ENCODE peak calls at places on chromosomes 6 and 20, in six cellular contexts. Y is suprapubic skin, X is lower leg skin, Z is stomach, O is ovary, M is A549. L is an unnamed sample.
A peak's percentile ranks its signal among the peaks of the same experiment; 100 is the strongest.

GRCh38 chr20:18719426-18719825 is 94.2 kb upstream of the SCP2D1 start:
- DNase-seq in Y (no peak), X (no peak), Z (no peak), O (no peak), M (no peak), L (no peak)

GRCh38 chr20:60486345-60486744 is 528.1 kb downstream of the CDH26 start:
- DNase-seq in Y (no peak), X (no peak), Z (no peak), O (no peak), M (no peak), L (no peak)

GRCh38 chr6:74939309-74939708 is 266.5 kb downstream of the COL12A1 start:
- DNase-seq in Y (no peak), X (no peak), Z (no peak), O (no peak), M (no peak), L (no peak)

GRCh38 chr6:16130437-16130891 is 1.6 kb downstream of the MYLIP start:
- DNase-seq in Y (no peak), X (no peak), Z (no peak), O (no peak), M (no peak), L (no peak)

GRCh38 chr20:45967551-45968080 is 4.4 kb downstream of the ZNF335 start:
- DNase-seq in Y (peak; percentile 64), X (peak; percentile 83), Z (no peak), O (no peak), M (no peak), L (no peak)

GRCh38 chr6:52284131-52284459 is 447 bp downstream of the MCM3 start:
- DNase-seq in Y (no peak), X (no peak), Z (no peak), O (no peak), M (no peak), L (no peak)

GRCh38 chr20:44586986-44587980 is 4.9 kb downstream of the PKIG start:
- DNase-seq in Y (no peak), X (no peak), Z (no peak), O (no peak), M (no peak), L (no peak)

GRCh38 chr6:31533455-31533841 is 4.7 kb downstream of the MCCD1 start:
- DNase-seq in Y (no peak), X (peak; percentile 23), Z (no peak), O (no peak), M (no peak), L (no peak)

GRCh38 chr6:6766230-6766905 is 177.8 kb downstream of the LY86 start:
- DNase-seq in Y (no peak), X (no peak), Z (no peak), O (no peak), M (no peak), L (peak; percentile 50)

GRCh38 chr20:14775778-14776177 is 438.4 kb upstream of the FLRT3 start:
- DNase-seq in Y (no peak), X (no peak), Z (peak; percentile 58), O (no peak), M (no peak), L (peak; percentile 74)

GRCh38 chr6:11033825-11034224 is 10.3 kb downstream of the ELOVL2 start:
- DNase-seq in Y (no peak), X (no peak), Z (no peak), O (no peak), M (no peak), L (no peak)

GRCh38 chr6:158548418-158549161 is 11.3 kb upstream of the TMEM181 start:
- DNase-seq in Y (peak; percentile 69), X (peak; percentile 66), Z (no peak), O (no peak), M (no peak), L (no peak)

GRCh38 chr20:2210646-2211556 is 84.9 kb upstream of the TGM3 start:
- DNase-seq in Y (no peak), X (no peak), Z (no peak), O (no peak), M (no peak), L (no peak)

GRCh38 chr6:149231786-149232185 is 85.7 kb upstream of the TAB2 start:
- DNase-seq in Y (no peak), X (no peak), Z (no peak), O (peak; percentile 44), M (no peak), L (no peak)

GRCh38 chr6:110875548-110876169 is 1.1 kb downstream of the AMD1 start:
- DNase-seq in Y (peak; percentile 84), X (peak; percentile 93), Z (peak; percentile 53), O (peak; percentile 72), M (no peak), L (peak; percentile 73)

GRCh38 chr6:72580281-72580940 is 41.5 kb upstream of the KCNQ5 start:
- DNase-seq in Y (no peak), X (no peak), Z (no peak), O (no peak), M (peak; percentile 19), L (no peak)

GRCh38 chr6:148304976-148305375 is 37.7 kb upstream of the SASH1 start:
- DNase-seq in Y (no peak), X (no peak), Z (no peak), O (no peak), M (no peak), L (no peak)

GRCh38 chr20:3826420-3826819 is 6.1 kb downstream of the AP5S1 start:
- DNase-seq in Y (no peak), X (no peak), Z (no peak), O (no peak), M (no peak), L (no peak)

GRCh38 chr6:52420668-52421358 is 671 bp downstream of the EFHC1 start:
- DNase-seq in Y (no peak), X (no peak), Z (no peak), O (peak; percentile 41), M (no peak), L (no peak)

DNA sequence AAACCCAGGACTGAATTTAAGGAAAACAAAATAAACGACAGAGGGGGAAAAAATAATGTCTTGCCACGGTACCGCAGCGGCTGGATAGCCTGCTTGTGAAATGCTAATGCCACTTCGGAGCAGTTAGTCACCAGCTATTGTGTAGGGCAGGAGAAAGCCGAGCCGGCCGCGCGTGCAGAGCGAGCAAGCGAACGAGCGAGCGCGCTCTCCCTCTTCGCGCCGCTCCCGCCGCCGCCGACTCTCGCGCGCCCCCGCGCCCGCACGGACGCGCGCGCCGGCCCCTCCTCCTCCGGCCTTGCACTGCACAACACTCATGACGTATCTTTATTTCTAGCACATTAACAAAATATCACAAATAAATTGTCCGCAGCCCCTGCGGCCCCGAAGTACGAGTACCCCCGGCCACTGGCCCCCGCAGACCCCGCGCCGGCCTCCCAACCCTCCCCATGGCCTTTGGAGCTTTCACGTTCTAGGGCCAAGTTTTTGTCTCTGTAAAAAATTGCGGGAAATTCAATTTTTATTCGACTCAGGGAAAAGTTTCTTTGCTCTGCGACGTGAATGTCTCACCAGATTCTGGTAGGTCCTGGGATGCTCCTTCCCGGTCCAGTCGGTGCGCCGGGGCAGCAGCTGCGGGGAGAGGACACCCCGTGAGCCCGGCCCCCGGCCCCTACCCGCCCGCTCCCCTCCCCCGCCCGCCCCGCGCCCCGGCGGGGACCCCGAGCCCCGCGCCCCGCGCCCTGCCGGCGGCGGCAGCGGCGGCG is 993 bp downstream of the PHIP start:
- DNase-seq in Y (peak; percentile 94), X (peak; percentile 97), Z (peak; percentile 92), O (peak; percentile 92), M (peak; percentile 59), L (peak; percentile 93)
- TF ChIP-seq POLR2A in Y (peak; percentile 27), X (no peak), Z (no peak), O (no peak), M (no peak), L (peak; percentile 57)

DNA sequence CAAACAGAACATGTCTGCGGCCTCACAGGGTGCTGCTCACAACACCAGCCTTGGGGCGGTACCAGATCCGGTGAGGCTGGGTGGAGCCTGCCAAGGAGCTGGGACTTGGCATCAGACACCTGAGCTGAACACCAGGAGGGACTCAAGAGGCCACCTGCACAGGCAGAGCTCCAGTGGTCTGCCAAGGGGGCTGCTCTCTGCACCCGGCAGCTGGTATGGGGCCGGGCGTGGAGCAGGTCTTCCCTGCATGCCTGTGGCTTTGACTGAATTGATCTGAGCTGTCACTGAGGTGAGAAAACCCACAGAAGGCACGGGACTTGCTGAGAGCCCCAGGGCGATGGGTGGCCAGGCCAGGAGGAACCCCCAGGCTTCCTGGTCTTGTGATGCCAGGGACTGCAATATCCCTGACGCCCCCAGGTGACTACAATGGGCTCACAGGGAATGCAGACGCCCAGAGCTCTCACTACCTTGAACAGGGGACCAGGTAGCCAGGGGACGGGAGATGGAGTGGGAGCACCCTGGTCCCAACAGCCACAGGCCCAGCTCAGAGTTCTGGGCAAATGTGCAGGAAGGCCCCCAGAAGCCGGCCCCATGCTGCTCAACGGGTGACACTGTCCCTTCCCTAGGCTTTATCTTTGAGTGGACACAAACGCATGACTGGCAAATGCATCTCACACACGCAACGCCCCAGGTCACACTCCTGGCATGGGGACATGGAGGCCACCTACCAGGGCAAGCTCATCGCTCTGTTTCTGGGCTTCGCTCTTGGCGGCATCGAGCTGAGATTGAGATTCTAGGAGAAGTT is 48.2 kb downstream of the DSTN start:
- DNase-seq in Y (no peak), X (peak; percentile 85), Z (peak; percentile 83), O (peak; percentile 25), M (no peak), L (no peak)
- TF ChIP-seq CTCF in Y (no peak), X (no peak), Z (no peak), O (no peak), M (no peak), L (no peak)

GRCh38 chr20:59006864-59007757 is at the start of gene CTSZ:
- DNase-seq in Y (no peak), X (peak; percentile 90), Z (peak; percentile 67), O (peak; percentile 63), M (peak; percentile 74), L (no peak)
- TF ChIP-seq POLR2A in Y (peak; percentile 44), X (no peak), Z (no peak), O (no peak), M (peak; percentile 54), L (no peak)

DNA sequence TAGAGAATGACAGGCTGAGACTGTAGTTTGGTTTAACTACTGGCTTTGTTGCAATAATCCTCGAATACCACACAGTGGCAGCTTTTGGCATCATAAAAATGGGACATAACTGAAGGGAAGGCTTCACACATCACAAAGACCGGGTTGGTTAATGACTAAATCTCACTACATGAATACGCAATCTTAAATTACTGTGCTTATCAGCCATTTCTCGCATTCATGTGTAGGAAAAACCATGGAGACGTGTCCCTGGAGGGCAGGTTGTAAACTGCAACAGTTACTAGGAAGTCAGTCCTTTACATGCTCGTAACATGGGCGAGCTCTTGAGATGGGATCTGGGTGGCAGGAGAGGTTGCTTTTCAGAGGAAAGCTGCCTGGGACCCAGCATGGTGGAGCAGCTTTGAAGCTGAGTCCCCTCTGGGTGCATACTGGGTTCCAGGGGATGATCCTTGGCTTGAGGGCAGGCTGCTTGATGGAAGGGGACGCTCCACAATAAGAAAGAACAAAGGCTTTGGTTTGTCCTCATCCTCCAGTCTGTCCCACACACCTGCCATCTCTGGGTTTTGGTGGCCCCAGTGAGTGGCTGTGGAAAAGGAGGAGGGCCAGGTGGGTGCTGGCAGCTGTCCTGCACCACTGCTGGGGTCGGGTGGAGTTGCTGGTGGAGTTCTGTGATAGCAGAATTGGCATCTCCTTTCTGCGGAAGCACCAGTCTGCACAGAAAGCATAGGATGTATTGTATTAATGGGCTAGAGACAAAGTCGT is 2.1 kb downstream of the RPS21 start:
- DNase-seq in Y (no peak), X (no peak), Z (no peak), O (no peak), M (no peak), L (no peak)
- TF ChIP-seq CTCF in Y (no peak), X (no peak), Z (no peak), O (no peak), M (no peak), L (no peak)

L was measured in gastrocnemius medialis.